ENCODE peak calls at places on chromosome 6, in four cellular contexts. I is IMR-90, T is cardiac muscle cell, H is right lobe of liver. M is an unnamed sample.
A peak's percentile ranks its signal among the peaks of the same experiment; 100 is the strongest.

GRCh38 chr6:16669227-16669626 is 92.0 kb downstream of the ATXN1 start:
- DNase-seq in I (peak; percentile 65), T (no peak), H (no peak), M (no peak)

GRCh38 chr6:111625511-111626331 is 20.0 kb upstream of the TRAF3IP2 start:
- DNase-seq in I (peak; percentile 84), T (peak; percentile 32), H (peak; percentile 69), M (no peak)

GRCh38 chr6:28218312-28219248 is 6.5 kb upstream of the ZSCAN9 start:
- DNase-seq in I (peak; percentile 61), T (peak; percentile 72), H (peak; percentile 82), M (no peak)

GRCh38 chr6:34462561-34462971 is 3.3 kb upstream of the PACSIN1 start:
- DNase-seq in I (no peak), T (peak; percentile 72), H (peak; percentile 88), M (no peak)

GRCh38 chr6:9646346-9647042 is 768.4 kb downstream of the TFAP2A start:
- DNase-seq in I (peak; percentile 38), T (peak; percentile 7), H (no peak), M (no peak)

GRCh38 chr6:167930300-167930699 is 67.2 kb upstream of the KIF25 start:
- DNase-seq in I (peak; percentile 53), T (no peak), H (no peak), M (no peak)

GRCh38 chr6:11460001-11460668 is 77.4 kb upstream of the TMEM170B start:
- DNase-seq in I (peak; percentile 20), T (no peak), H (no peak), M (peak; percentile 28)

GRCh38 chr6:90144396-90144795 is 152.2 kb downstream of the BACH2 start:
- DNase-seq in I (no peak), T (no peak), H (no peak), M (no peak)

GRCh38 chr6:6332873-6333272 is 12.4 kb upstream of the F13A1 start:
- DNase-seq in I (no peak), T (no peak), H (no peak), M (no peak)

GRCh38 chr6:83870649-83871048 is 11.2 kb downstream of the CYB5R4 start:
- DNase-seq in I (no peak), T (no peak), H (no peak), M (no peak)

DNA sequence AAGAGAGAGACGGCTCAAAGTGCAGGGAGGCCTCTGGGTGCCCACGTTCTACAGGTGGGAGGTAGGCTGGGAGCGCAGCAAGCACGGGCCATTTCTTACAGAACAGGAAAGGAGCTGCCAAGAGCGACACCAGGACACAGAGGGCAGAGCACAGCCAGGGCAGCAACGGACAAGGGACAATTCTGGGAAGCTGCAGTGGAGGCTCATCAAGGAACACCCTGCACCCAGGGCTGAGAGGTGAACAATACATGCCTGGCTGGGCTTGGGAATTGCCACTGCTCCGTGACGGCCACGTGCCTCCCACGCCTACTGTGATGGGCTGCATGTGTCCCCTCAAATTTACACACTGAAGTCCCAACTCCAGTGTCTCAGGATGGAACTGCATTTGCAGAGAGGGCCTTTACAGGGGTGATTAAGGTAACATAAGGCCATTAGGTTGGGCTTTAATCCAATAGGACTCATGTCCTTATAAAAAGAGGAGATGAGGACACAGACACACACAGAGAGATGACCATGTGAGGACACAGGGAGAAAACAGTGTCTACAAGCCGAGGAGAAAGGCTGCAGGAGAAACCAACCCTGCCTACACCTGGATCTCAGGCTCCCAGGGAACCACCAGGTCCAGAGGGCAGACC is 13.6 kb downstream of the SERPINB6 start:
- DNase-seq in I (no peak), T (no peak), H (peak; percentile 43), M (no peak)
- H3K4me1 ChIP-seq in I (peaks cover 17% of the 10 kb centered on the region), T (peaks cover 6% of the 10 kb centered on the region), H (no peaks in the 10 kb centered on the region), M (no peaks in the 10 kb centered on the region)

GRCh38 chr6:155397172-155397705 is 58.4 kb downstream of the NOX3 start:
- DNase-seq in I (no peak), T (no peak), H (no peak), M (no peak)
- H3K4me1 ChIP-seq in I (peaks cover 2% of the 10 kb centered on the region), T (no peaks in the 10 kb centered on the region), H (no peaks in the 10 kb centered on the region), M (no peaks in the 10 kb centered on the region)

GRCh38 chr6:132506461-132506860 is 6.5 kb downstream of the STX7 start:
- DNase-seq in I (no peak), T (no peak), H (no peak), M (no peak)
- H3K4me1 ChIP-seq in I (peaks cover 6% of the 10 kb centered on the region), T (no peaks in the 10 kb centered on the region), H (no peaks in the 10 kb centered on the region), M (peaks cover 17% of the 10 kb centered on the region)

GRCh38 chr6:113680351-113680750 is 176.8 kb upstream of the MARCKS start:
- DNase-seq in I (no peak), T (no peak), H (no peak), M (no peak)
- H3K4me1 ChIP-seq in I (peaks cover 3% of the 10 kb centered on the region), T (no peaks in the 10 kb centered on the region), H (no peaks in the 10 kb centered on the region), M (no peaks in the 10 kb centered on the region)

DNA sequence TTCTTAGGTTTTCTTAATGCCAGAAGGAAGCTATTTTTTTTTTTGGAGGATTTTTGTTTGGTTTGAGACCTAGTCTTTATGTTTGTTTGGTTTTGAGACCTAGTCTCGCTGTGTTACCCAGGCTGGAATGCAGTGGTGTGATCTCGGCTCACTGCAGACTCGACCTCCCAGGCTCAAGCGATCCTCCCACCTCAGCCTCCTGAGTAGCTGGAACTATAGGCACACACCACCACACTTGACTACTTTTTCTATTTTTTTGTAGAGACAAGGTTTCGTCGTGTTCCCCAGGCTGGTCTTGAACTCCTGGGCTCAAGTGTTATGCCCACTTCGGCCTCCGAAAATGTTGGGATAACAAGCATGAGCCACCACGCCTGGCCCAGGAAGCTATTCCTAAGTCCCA is 67.8 kb upstream of the NHSL1 start:
- DNase-seq in I (no peak), T (no peak), H (no peak), M (no peak)
- H3K4me1 ChIP-seq in I (peaks cover 2% of the 10 kb centered on the region), T (peaks cover 18% of the 10 kb centered on the region), H (no peaks in the 10 kb centered on the region), M (peaks cover 2% of the 10 kb centered on the region)

DNA sequence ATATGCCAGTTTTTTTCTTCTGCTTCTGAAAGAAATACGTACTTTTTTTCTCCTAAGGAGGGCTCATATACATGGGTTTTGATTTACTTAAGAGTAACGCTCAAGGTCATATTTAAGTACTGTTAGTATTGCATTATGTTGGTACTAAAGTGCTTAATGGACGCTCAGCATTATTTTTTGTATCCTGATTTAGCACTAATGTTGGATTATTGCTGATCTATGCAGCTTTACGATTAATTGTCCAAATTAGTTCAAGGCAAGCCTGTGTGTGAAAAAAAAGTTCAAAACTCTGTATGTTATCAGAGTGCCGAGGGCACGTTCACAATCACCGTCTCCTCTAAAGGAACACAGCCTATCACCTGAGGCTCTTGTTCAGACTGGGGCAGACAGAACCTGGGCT is 340.9 kb downstream of the SAMD5 start:
- DNase-seq in I (no peak), T (no peak), H (no peak), M (no peak)
- H3K4me1 ChIP-seq in I (no peaks in the 10 kb centered on the region), T (peaks cover 8% of the 10 kb centered on the region), H (no peaks in the 10 kb centered on the region), M (no peaks in the 10 kb centered on the region)

M was measured in CD4-positive, CD25-positive, alpha-beta regulatory T cell.